ENCODE peak calls at places on chromosome 11, in five cellular contexts. K is C1 segment of cervical spinal cord, E is foreskin melanocyte, D is SJSA1, P is fibroblast of lung. O is an unnamed sample.

GRCh38 chr11:82906236-82906635 is 4.7 kb downstream of the DDIAS start:
- DNase-seq in P (peak), E (no peak), K (no peak), D (peak), O (peak)

GRCh38 chr11:7893792-7894191 is 37.3 kb downstream of the OR10A6 start:
- DNase-seq in E (no peak), K (no peak), P (no peak), D (no peak), O (no peak)

GRCh38 chr11:120133216-120134105 is 4.5 kb downstream of the TRIM29 start:
- DNase-seq in D (no peak), P (no peak), E (no peak), K (no peak), O (no peak)

GRCh38 chr11:77206264-77207018 is 78.4 kb downstream of the MYO7A start:
- DNase-seq in K (no peak), P (no peak), D (no peak), E (no peak), O (no peak)

GRCh38 chr11:44870615-44871176 is 80.0 kb downstream of the TP53I11 start:
- DNase-seq in P (no peak), K (no peak), E (no peak), D (no peak), O (no peak)

GRCh38 chr11:10378362-10378761 is 73.5 kb downstream of the ADM start:
- DNase-seq in K (no peak), D (no peak), P (no peak), E (no peak), O (no peak)

GRCh38 chr11:17898071-17898470 is 114.8 kb downstream of the SERGEF start:
- DNase-seq in E (no peak), P (no peak), D (no peak), K (no peak), O (no peak)

GRCh38 chr11:74070713-74071506 is 62.0 kb upstream of the UCP3 start:
- DNase-seq in K (no peak), P (peak), E (peak), D (no peak), O (no peak)

GRCh38 chr11:73257342-73258103 is 14.6 kb upstream of the P2RY6 start:
- DNase-seq in E (peak), P (peak), K (no peak), D (peak), O (peak)

GRCh38 chr11:129117595-129118350 is 74.4 kb downstream of the ARHGAP32 start:
- DNase-seq in D (peak), K (peak), E (peak), P (peak), O (peak)

GRCh38 chr11:131584694-131585592 is 214.5 kb downstream of the NTM start:
- DNase-seq in P (no peak), K (peak), D (no peak), E (no peak), O (no peak)